ENCODE peak calls at places on chromosomes 6 and 20, in six cellular contexts. One of them, this sample, is unnamed.
A peak's percentile ranks its signal among the peaks of the same experiment; 100 is the strongest.

GRCh38 chr6:156912431-156912830 is 135.3 kb downstream of the ARID1B start:
- DNase-seq in HCT116: no peak
- DNase-seq in HepG2: no peak
- DNase-seq in GM12878: no peak
- DNase-seq in SK-N-SH: peak; percentile 44
- DNase-seq in H1: no peak
- DNase-seq in this sample: no peak

GRCh38 chr6:136774228-136775041 is 17.8 kb downstream of the MAP3K5 start:
- DNase-seq in HCT116: no peak
- DNase-seq in HepG2: no peak
- DNase-seq in GM12878: no peak
- DNase-seq in SK-N-SH: no peak
- DNase-seq in H1: no peak
- DNase-seq in this sample: no peak

GRCh38 chr20:46928580-46929132 is 34.0 kb downstream of the EYA2 start:
- DNase-seq in H1: no peak
- DNase-seq in HCT116: no peak
- DNase-seq in SK-N-SH: no peak
- DNase-seq in HepG2: no peak
- DNase-seq in GM12878: no peak
- DNase-seq in this sample: no peak

GRCh38 chr6:167680605-167681149 is 146.0 kb upstream of the AFDN start:
- DNase-seq in SK-N-SH: no peak
- DNase-seq in HepG2: no peak
- DNase-seq in GM12878: no peak
- DNase-seq in HCT116: no peak
- DNase-seq in H1: no peak
- DNase-seq in this sample: no peak

GRCh38 chr6:68635706-68636513 is 828 bp downstream of the ADGRB3 start:
- DNase-seq in H1: no peak
- DNase-seq in SK-N-SH: peak; percentile 44
- DNase-seq in HepG2: no peak
- DNase-seq in HCT116: no peak
- DNase-seq in GM12878: no peak
- DNase-seq in this sample: peak; percentile 41

GRCh38 chr6:157912326-157912725 is 69.3 kb upstream of the SYNJ2 start:
- DNase-seq in SK-N-SH: no peak
- DNase-seq in H1: no peak
- DNase-seq in GM12878: no peak
- DNase-seq in HepG2: no peak
- DNase-seq in HCT116: no peak
- DNase-seq in this sample: no peak

GRCh38 chr6:106553440-106553839 is 75.9 kb downstream of the RTN4IP1 start:
- DNase-seq in H1: no peak
- DNase-seq in HCT116: no peak
- DNase-seq in GM12878: no peak
- DNase-seq in HepG2: no peak
- DNase-seq in SK-N-SH: no peak
- DNase-seq in this sample: no peak

GRCh38 chr6:2412731-2413130 is 167.3 kb upstream of the GMDS start:
- DNase-seq in H1: no peak
- DNase-seq in HepG2: no peak
- DNase-seq in HCT116: no peak
- DNase-seq in SK-N-SH: no peak
- DNase-seq in GM12878: no peak
- DNase-seq in this sample: no peak

GRCh38 chr6:81838031-81838430 is 85.5 kb upstream of the TENT5A start:
- DNase-seq in HepG2: peak; percentile 67
- DNase-seq in H1: no peak
- DNase-seq in HCT116: no peak
- DNase-seq in SK-N-SH: peak; percentile 31
- DNase-seq in GM12878: no peak
- DNase-seq in this sample: no peak

GRCh38 chr6:76351275-76351674 is 278.8 kb upstream of the IMPG1 start:
- DNase-seq in GM12878: no peak
- DNase-seq in H1: no peak
- DNase-seq in SK-N-SH: no peak
- DNase-seq in HCT116: peak; percentile 34
- DNase-seq in HepG2: peak; percentile 4
- DNase-seq in this sample: no peak

GRCh38 chr20:24764825-24765224 is 184.2 kb upstream of the CST7 start:
- DNase-seq in H1: no peak
- DNase-seq in SK-N-SH: no peak
- DNase-seq in HepG2: no peak
- DNase-seq in HCT116: no peak
- DNase-seq in GM12878: no peak
- DNase-seq in this sample: no peak

GRCh38 chr20:31816221-31816620 is 2.9 kb upstream of the MYLK2 start:
- DNase-seq in HepG2: no peak
- DNase-seq in H1: no peak
- DNase-seq in GM12878: no peak
- DNase-seq in HCT116: no peak
- DNase-seq in SK-N-SH: no peak
- DNase-seq in this sample: no peak

GRCh38 chr6:131946404-131946991 is 4.7 kb downstream of the CCN2 start:
- DNase-seq in HepG2: peak; percentile 50
- DNase-seq in H1: no peak
- DNase-seq in HCT116: no peak
- DNase-seq in GM12878: no peak
- DNase-seq in SK-N-SH: no peak
- DNase-seq in this sample: no peak

GRCh38 chr6:157830354-157831017 is 7.4 kb downstream of the SNX9 start:
- DNase-seq in HCT116: no peak
- DNase-seq in HepG2: no peak
- DNase-seq in H1: no peak
- DNase-seq in SK-N-SH: no peak
- DNase-seq in GM12878: peak; percentile 68
- DNase-seq in this sample: no peak

GRCh38 chr6:110897433-110897832 is 22.8 kb downstream of the AMD1 start:
- DNase-seq in SK-N-SH: no peak
- DNase-seq in H1: no peak
- DNase-seq in GM12878: no peak
- DNase-seq in HCT116: no peak
- DNase-seq in HepG2: no peak
- DNase-seq in this sample: no peak

GRCh38 chr6:127515234-127515793 is 3.8 kb downstream of the MTCL3 start:
- DNase-seq in GM12878: no peak
- DNase-seq in SK-N-SH: peak; percentile 75
- DNase-seq in H1: peak; percentile 43
- DNase-seq in HCT116: no peak
- DNase-seq in HepG2: no peak
- DNase-seq in this sample: no peak

GRCh38 chr20:47198254-47198671 is 158.2 kb downstream of the ZMYND8 start:
- DNase-seq in SK-N-SH: no peak
- DNase-seq in H1: no peak
- DNase-seq in HCT116: no peak
- DNase-seq in GM12878: peak; percentile 27
- DNase-seq in HepG2: no peak
- DNase-seq in this sample: no peak

GRCh38 chr6:36545767-36546663 is 1.3 kb downstream of the STK38 start:
- DNase-seq in HepG2: no peak
- DNase-seq in SK-N-SH: peak; percentile 45
- DNase-seq in GM12878: no peak
- DNase-seq in H1: no peak
- DNase-seq in HCT116: no peak
- DNase-seq in this sample: no peak

GRCh38 chr6:132133734-132134490 is 182.7 kb upstream of the CCN2 start:
- DNase-seq in HCT116: no peak
- DNase-seq in GM12878: no peak
- DNase-seq in SK-N-SH: no peak
- DNase-seq in HepG2: no peak
- DNase-seq in H1: no peak
- DNase-seq in this sample: no peak

GRCh38 chr6:41430875-41431274 is 95.5 kb downstream of the NCR2 start:
- DNase-seq in H1: no peak
- DNase-seq in SK-N-SH: no peak
- DNase-seq in HCT116: peak; percentile 39
- DNase-seq in HepG2: no peak
- DNase-seq in GM12878: no peak
- DNase-seq in this sample: no peak

GRCh38 chr20:41361757-41362747 is 4.6 kb downstream of the EMILIN3 start:
- DNase-seq in HCT116: no peak
- DNase-seq in H1: no peak
- DNase-seq in HepG2: no peak
- DNase-seq in GM12878: no peak
- DNase-seq in SK-N-SH: peak; percentile 85
- DNase-seq in this sample: peak; percentile 32

GRCh38 chr6:118632359-118632758 is 19.0 kb downstream of the CEP85L start:
- DNase-seq in H1: no peak
- DNase-seq in HepG2: no peak
- DNase-seq in GM12878: no peak
- DNase-seq in SK-N-SH: no peak
- DNase-seq in HCT116: no peak
- DNase-seq in this sample: no peak

GRCh38 chr6:140105857-140106256 is 731.4 kb upstream of the CITED2 start:
- DNase-seq in HCT116: peak; percentile 37
- DNase-seq in GM12878: no peak
- DNase-seq in HepG2: peak; percentile 39
- DNase-seq in SK-N-SH: peak; percentile 15
- DNase-seq in H1: peak; percentile 10
- DNase-seq in this sample: peak; percentile 36

GRCh38 chr6:1384549-1385128 is 4.7 kb upstream of the FOXF2 start:
- DNase-seq in HCT116: no peak
- DNase-seq in SK-N-SH: no peak
- DNase-seq in HepG2: no peak
- DNase-seq in H1: no peak
- DNase-seq in GM12878: no peak
- DNase-seq in this sample: no peak

GRCh38 chr20:2755451-2756055 is 44.9 kb downstream of the CPXM1 start:
- DNase-seq in SK-N-SH: no peak
- DNase-seq in HCT116: no peak
- DNase-seq in HepG2: no peak
- DNase-seq in H1: no peak
- DNase-seq in GM12878: no peak
- DNase-seq in this sample: no peak

GRCh38 chr6:167689751-167690150 is 137.0 kb upstream of the AFDN start:
- DNase-seq in HepG2: no peak
- DNase-seq in H1: no peak
- DNase-seq in SK-N-SH: no peak
- DNase-seq in HCT116: no peak
- DNase-seq in GM12878: no peak
- DNase-seq in this sample: no peak

GRCh38 chr6:104286641-104287040 is 573.1 kb downstream of the HACE1 start:
- DNase-seq in H1: no peak
- DNase-seq in SK-N-SH: no peak
- DNase-seq in GM12878: no peak
- DNase-seq in HCT116: no peak
- DNase-seq in HepG2: no peak
- DNase-seq in this sample: no peak
- TF ChIP-seq YY1 in H1: no peak
- TF ChIP-seq YY1 in SK-N-SH: no peak
- TF ChIP-seq YY1 in GM12878: no peak
- TF ChIP-seq YY1 in HCT116: no peak
- TF ChIP-seq YY1 in HepG2: no peak
- TF ChIP-seq YY1 in this sample: no peak

DNA sequence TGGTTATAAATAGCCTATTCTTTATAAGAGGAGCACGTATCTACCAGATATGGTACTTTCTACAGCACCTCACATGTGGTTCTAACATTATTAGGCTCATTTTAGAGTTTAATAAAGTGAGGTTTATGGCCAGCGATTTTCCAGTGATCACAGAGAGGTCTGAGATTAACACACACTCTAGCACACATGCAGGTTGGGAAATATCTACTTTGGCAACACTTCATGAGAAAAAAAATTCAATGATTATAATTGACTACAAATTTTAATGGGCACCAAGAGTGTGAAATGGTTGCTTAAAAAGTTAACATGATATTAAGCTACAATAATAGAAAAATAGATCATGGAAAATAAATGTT is 693 bp upstream of the KLHL31 start:
- DNase-seq in HCT116: no peak
- DNase-seq in HepG2: no peak
- DNase-seq in SK-N-SH: no peak
- DNase-seq in H1: no peak
- DNase-seq in GM12878: no peak
- DNase-seq in this sample: no peak
- H3K4me2 ChIP-seq in HCT116: no peak overlapping the region
- H3K4me2 ChIP-seq in HepG2: no peak overlapping the region
- H3K4me2 ChIP-seq in SK-N-SH: no peak overlapping the region
- H3K4me2 ChIP-seq in H1: no peak overlapping the region
- H3K4me2 ChIP-seq in GM12878: no peak overlapping the region
- H3K4me2 ChIP-seq in this sample: no peak overlapping the region

GRCh38 chr20:36342721-36343120 is 36.6 kb downstream of the DLGAP4 start:
- DNase-seq in HCT116: no peak
- DNase-seq in H1: no peak
- DNase-seq in SK-N-SH: no peak
- DNase-seq in GM12878: no peak
- DNase-seq in HepG2: no peak
- DNase-seq in this sample: no peak

GRCh38 chr20:36342316-36342715 is 36.2 kb downstream of the DLGAP4 start:
- DNase-seq in HepG2: no peak
- DNase-seq in SK-N-SH: no peak
- DNase-seq in H1: no peak
- DNase-seq in GM12878: no peak
- DNase-seq in HCT116: no peak
- DNase-seq in this sample: no peak

GRCh38 chr20:36346256-36346655 is 40.1 kb downstream of the DLGAP4 start:
- DNase-seq in HepG2: no peak
- DNase-seq in GM12878: no peak
- DNase-seq in HCT116: no peak
- DNase-seq in SK-N-SH: no peak
- DNase-seq in H1: no peak
- DNase-seq in this sample: no peak

GRCh38 chr20:36343641-36344040 is 37.5 kb downstream of the DLGAP4 start:
- DNase-seq in HepG2: no peak
- DNase-seq in GM12878: no peak
- DNase-seq in SK-N-SH: no peak
- DNase-seq in H1: no peak
- DNase-seq in HCT116: no peak
- DNase-seq in this sample: no peak

DNA sequence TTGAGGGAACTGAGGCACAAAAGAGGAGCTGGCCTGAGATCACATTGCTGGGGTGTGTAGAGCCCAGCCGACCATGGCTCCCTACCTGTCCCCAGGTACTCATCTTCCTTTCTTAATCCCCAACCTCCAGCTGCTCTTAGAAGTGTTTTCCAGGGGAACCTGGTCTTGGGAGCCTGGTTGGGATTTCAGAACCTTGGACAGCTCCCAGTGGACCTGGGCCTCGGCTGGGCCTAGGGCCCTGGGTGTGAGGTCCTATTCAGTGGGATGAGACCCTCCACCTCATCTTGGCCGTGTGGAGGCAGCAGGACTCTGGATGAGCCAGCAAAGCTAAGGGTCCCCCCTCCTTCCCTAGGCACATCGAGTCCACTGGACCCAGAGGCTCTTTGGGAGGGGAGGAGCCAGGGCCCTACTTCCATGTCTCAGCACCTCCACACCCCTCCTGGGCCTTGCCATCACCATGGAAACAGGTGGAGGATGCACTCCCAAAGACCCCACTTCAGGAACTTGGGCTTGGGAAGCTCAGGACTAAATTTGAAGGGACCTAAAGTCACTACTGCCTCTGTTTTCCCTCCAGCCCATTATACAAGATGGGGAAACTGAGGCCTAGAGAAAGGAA is 38.5 kb downstream of the DLGAP4 start:
- DNase-seq in GM12878: no peak
- DNase-seq in H1: no peak
- DNase-seq in HCT116: peak; percentile 13
- DNase-seq in SK-N-SH: no peak
- DNase-seq in HepG2: peak; percentile 59
- DNase-seq in this sample: peak; percentile 79
- TF ChIP-seq YY1 in GM12878: no peak
- TF ChIP-seq YY1 in H1: peak; percentile 18
- TF ChIP-seq YY1 in HCT116: no peak
- TF ChIP-seq YY1 in SK-N-SH: no peak
- TF ChIP-seq YY1 in HepG2: no peak
- TF ChIP-seq YY1 in this sample: no peak

GRCh38 chr20:37837934-37838333 is 65.0 kb upstream of the VSTM2L start:
- DNase-seq in GM12878: no peak
- DNase-seq in HCT116: no peak
- DNase-seq in HepG2: no peak
- DNase-seq in H1: no peak
- DNase-seq in SK-N-SH: peak; percentile 33
- DNase-seq in this sample: no peak
- H3K4me2 ChIP-seq in GM12878: no peak overlapping the region
- H3K4me2 ChIP-seq in HCT116: no peak overlapping the region
- H3K4me2 ChIP-seq in HepG2: no peak overlapping the region
- H3K4me2 ChIP-seq in H1: no peak overlapping the region
- H3K4me2 ChIP-seq in SK-N-SH: no peak overlapping the region
- H3K4me2 ChIP-seq in this sample: no peak overlapping the region